ENCODE peak calls at places on chromosomes 1 and 21, in five cellular contexts. T, M, A, P and S are unnamed samples.

GRCh38 chr21:35113064-35113463 is 64.0 kb upstream of the RUNX1 start:
- DNase-seq in T (no peak), M (no peak), A (peak; percentile 80), P (no peak), S (no peak)

GRCh38 chr1:201385299-201385891 is 7.9 kb upstream of the TNNT2 start:
- DNase-seq in T (peak; percentile 48), M (no peak), A (peak; percentile 63), P (peak; percentile 72), S (peak; percentile 55)

GRCh38 chr1:205943245-205943644 is at the start of gene SLC26A9:
- DNase-seq in T (no peak), M (no peak), A (no peak), P (no peak), S (no peak)

GRCh38 chr1:58881471-58881994 is 97.7 kb upstream of the JUN start:
- DNase-seq in T (no peak), M (peak; percentile 19), A (peak; percentile 95), P (peak; percentile 49), S (no peak)

GRCh38 chr1:167165948-167166702 is 54.6 kb upstream of the POU2F1 start:
- DNase-seq in T (no peak), M (no peak), A (peak; percentile 19), P (peak; percentile 34), S (peak; percentile 89)

GRCh38 chr1:214604543-214604942 is 1.5 kb downstream of the CENPF start:
- DNase-seq in T (no peak), M (no peak), A (peak; percentile 69), P (no peak), S (no peak)

GRCh38 chr1:207868252-207868768 is 42.6 kb downstream of the CD34 start:
- DNase-seq in T (peak; percentile 44), M (no peak), A (peak; percentile 53), P (no peak), S (no peak)

GRCh38 chr21:33042812-33043211 is 17.1 kb downstream of the OLIG2 start:
- DNase-seq in T (no peak), M (peak; percentile 48), A (peak; percentile 90), P (peak; percentile 76), S (peak; percentile 47)

GRCh38 chr1:212062832-212063438 is 27.4 kb downstream of the DTL start:
- DNase-seq in T (no peak), M (no peak), A (peak; percentile 76), P (peak; percentile 31), S (peak; percentile 1)

GRCh38 chr1:39642796-39643195 is 3.4 kb upstream of the HEYL start:
- DNase-seq in T (no peak), M (no peak), A (peak; percentile 51), P (peak; percentile 42), S (no peak)